ENCODE peak calls at places on chromosomes 6 and 20, in ten cellular contexts. F, P, E, N, Z, A, W, Q, M and C are unnamed samples.
A peak's percentile ranks its signal among the peaks of the same experiment; 100 is the strongest.

GRCh38 chr20:32348207-32348606 is 9.9 kb upstream of the ASXL1 start:
- DNase-seq in F (no peak), P (no peak), E (no peak), N (no peak), Z (no peak), A (no peak), W (no peak), Q (no peak), M (no peak), C (no peak)

GRCh38 chr20:3980260-3981131 is 34.9 kb downstream of the RNF24 start:
- DNase-seq in F (peak; percentile 50), P (no peak), E (no peak), N (peak; percentile 58), Z (peak; percentile 73), A (no peak), W (no peak), Q (no peak), M (peak; percentile 19), C (peak; percentile 60)

GRCh38 chr6:164021589-164022290 is 607.2 kb downstream of the QKI start:
- DNase-seq in F (peak; percentile 54), P (no peak), E (no peak), N (no peak), Z (no peak), A (no peak), W (no peak), Q (no peak), M (no peak), C (no peak)

GRCh38 chr6:43780293-43780692 is 10.3 kb downstream of the VEGFA start:
- DNase-seq in F (no peak), P (no peak), E (no peak), N (no peak), Z (no peak), A (no peak), W (no peak), Q (no peak), M (no peak), C (no peak)

GRCh38 chr6:131281471-131282270 is 146.4 kb downstream of the AKAP7 start:
- DNase-seq in F (peak; percentile 26), P (peak; percentile 92), E (peak; percentile 26), N (peak; percentile 30), Z (peak; percentile 17), A (peak; percentile 20), W (no peak), Q (no peak), M (no peak), C (peak; percentile 34)

GRCh38 chr6:112571486-112571885 is 224.4 kb downstream of the RFPL4B start:
- DNase-seq in F (peak; percentile 25), P (no peak), E (no peak), N (peak; percentile 69), Z (peak; percentile 72), A (peak; percentile 19), W (no peak), Q (no peak), M (no peak), C (peak; percentile 81)

GRCh38 chr20:34095825-34096224 is 16.2 kb downstream of the EIF2S2 start:
- DNase-seq in F (no peak), P (no peak), E (no peak), N (no peak), Z (no peak), A (no peak), W (no peak), Q (no peak), M (no peak), C (no peak)

GRCh38 chr6:89140347-89141159 is 5.3 kb upstream of the PM20D2 start:
- DNase-seq in F (no peak), P (no peak), E (no peak), N (no peak), Z (peak; percentile 41), A (no peak), W (no peak), Q (no peak), M (no peak), C (no peak)

GRCh38 chr20:19820520-19821211 is 62.6 kb downstream of the RIN2 start:
- DNase-seq in F (no peak), P (no peak), E (no peak), N (no peak), Z (no peak), A (no peak), W (no peak), Q (no peak), M (no peak), C (no peak)

GRCh38 chr6:133130863-133131262 is 110.3 kb upstream of the EYA4 start:
- DNase-seq in F (peak; percentile 32), P (no peak), E (peak; percentile 56), N (no peak), Z (peak; percentile 66), A (peak; percentile 78), W (peak; percentile 81), Q (no peak), M (peak; percentile 63), C (peak; percentile 72)

GRCh38 chr6:13431861-13432465 is 55.4 kb downstream of the GFOD1 start:
- DNase-seq in F (peak; percentile 53), P (no peak), E (no peak), N (peak; percentile 30), Z (peak; percentile 55), A (no peak), W (no peak), Q (no peak), M (no peak), C (peak; percentile 25)

GRCh38 chr6:141463237-141463977 is 669.3 kb upstream of the GJE1 start:
- DNase-seq in F (peak; percentile 73), P (no peak), E (no peak), N (peak; percentile 53), Z (peak; percentile 57), A (peak; percentile 36), W (no peak), Q (no peak), M (no peak), C (peak; percentile 70)

GRCh38 chr6:28269492-28269891 is 2.5 kb downstream of the ZSCAN26 start:
- DNase-seq in F (peak; percentile 88), P (no peak), E (no peak), N (peak; percentile 85), Z (peak; percentile 92), A (no peak), W (peak; percentile 64), Q (no peak), M (no peak), C (peak; percentile 89)

GRCh38 chr6:113971786-113972185 is 838 bp upstream of the HDAC2 start:
- DNase-seq in F (peak; percentile 28), P (no peak), E (no peak), N (no peak), Z (no peak), A (no peak), W (no peak), Q (no peak), M (no peak), C (peak; percentile 17)

GRCh38 chr20:17806739-17807441 is 107.1 kb downstream of the BANF2 start:
- DNase-seq in F (peak; percentile 97), P (no peak), E (peak; percentile 31), N (peak; percentile 83), Z (peak; percentile 78), A (peak; percentile 88), W (no peak), Q (peak; percentile 91), M (peak; percentile 77), C (peak; percentile 75)

GRCh38 chr6:153108320-153108719 is 22.8 kb downstream of the RGS17 start:
- DNase-seq in F (peak; percentile 60), P (no peak), E (no peak), N (peak; percentile 44), Z (no peak), A (no peak), W (no peak), Q (no peak), M (no peak), C (peak; percentile 34)

GRCh38 chr6:168120390-168121307 is 41.6 kb upstream of the FRMD1 start:
- DNase-seq in F (no peak), P (peak; percentile 38), E (peak; percentile 13), N (no peak), Z (no peak), A (no peak), W (no peak), Q (peak; percentile 27), M (no peak), C (no peak)

GRCh38 chr6:33896391-33897192 is 92.8 kb upstream of the MLN start:
- DNase-seq in F (no peak), P (no peak), E (no peak), N (peak; percentile 22), Z (peak; percentile 12), A (no peak), W (no peak), Q (no peak), M (no peak), C (peak; percentile 7)

DNA sequence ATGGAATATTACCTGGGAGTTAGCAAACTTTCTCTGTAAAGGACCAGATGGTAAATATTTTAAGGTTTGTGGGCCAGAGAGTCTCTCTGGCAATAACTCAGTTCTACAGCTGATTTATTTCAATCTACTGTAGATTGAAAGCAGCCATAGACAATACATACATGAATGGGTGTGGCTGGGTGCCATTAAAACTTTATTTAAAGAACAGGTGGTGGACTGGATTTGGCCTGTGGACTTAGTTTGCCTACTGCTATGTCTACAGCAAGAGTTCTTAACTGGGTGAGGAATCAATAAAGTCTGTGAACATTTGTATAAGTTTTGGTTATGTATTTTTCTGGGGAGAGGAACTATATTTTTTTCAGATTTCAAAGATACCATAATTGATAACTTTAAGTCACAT is 55.1 kb downstream of the SLC22A2 start:
- DNase-seq in F (no peak), P (no peak), E (no peak), N (no peak), Z (no peak), A (no peak), W (no peak), Q (no peak), M (no peak), C (no peak)
- TF ChIP-seq CTCF in F (no peak), P (no peak), E (no peak), N (no peak), Z (no peak), A (no peak), W (no peak), Q (no peak), M (no peak), C (no peak)

GRCh38 chr6:151495380-151495779 is 1.6 kb downstream of the CCDC170 start:
- DNase-seq in F (no peak), P (no peak), E (no peak), N (no peak), Z (no peak), A (no peak), W (no peak), Q (no peak), M (no peak), C (no peak)
- H3K4me3 ChIP-seq in F (no peak overlapping the region), P (no peak overlapping the region), E (no peak overlapping the region), N (no peak overlapping the region), Z (no peak overlapping the region), A (no peak overlapping the region), W (no peak overlapping the region), Q (no peak overlapping the region), M (peak overlapping the region; percentile 77), C (no peak overlapping the region)

DNA sequence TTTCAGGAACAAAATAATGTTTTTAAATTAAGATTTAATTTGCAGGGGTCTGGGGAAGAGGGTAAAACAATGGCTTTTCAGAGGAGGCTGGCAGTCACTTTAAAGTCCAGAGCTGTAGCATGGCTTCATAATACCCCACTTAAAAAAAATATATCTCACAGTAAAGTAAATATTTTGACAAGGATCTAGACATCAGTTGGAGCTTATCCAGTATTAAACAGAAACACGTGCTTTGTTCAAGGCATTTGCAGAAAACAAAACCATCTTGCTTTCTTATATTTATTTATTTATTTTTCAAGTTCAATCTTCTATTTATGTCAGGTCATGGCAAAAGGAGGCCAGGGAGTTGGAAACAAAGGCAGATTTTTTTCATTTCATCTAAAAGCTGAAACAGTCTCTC is 53.3 kb upstream of the PRL start:
- DNase-seq in F (no peak), P (no peak), E (no peak), N (no peak), Z (peak; percentile 32), A (no peak), W (no peak), Q (no peak), M (no peak), C (no peak)
- TF ChIP-seq CTCF in F (no peak), P (no peak), E (no peak), N (no peak), Z (no peak), A (no peak), W (no peak), Q (no peak), M (no peak), C (no peak)

GRCh38 chr20:10368702-10369041 is 65.3 kb downstream of the MKKS start:
- DNase-seq in F (no peak), P (no peak), E (no peak), N (no peak), Z (no peak), A (no peak), W (no peak), Q (no peak), M (no peak), C (no peak)
- H3K4me3 ChIP-seq in F (no peak overlapping the region), P (no peak overlapping the region), E (no peak overlapping the region), N (no peak overlapping the region), Z (no peak overlapping the region), A (no peak overlapping the region), W (no peak overlapping the region), Q (no peak overlapping the region), M (no peak overlapping the region), C (no peak overlapping the region)